ENCODE peak calls at places on chromosomes 4 and X, in eight cellular contexts. J, O, N, I, U, R, G and D are unnamed samples.

GRCh38 chr4:176988226-176988625 is 195.5 kb upstream of the VEGFC start:
- DNase-seq in J (no peak), O (no peak), N (peak), I (peak), U (no peak), R (peak), G (peak), D (peak)

GRCh38 chr4:2248044-2248780 is 6.3 kb upstream of the HAUS3 start:
- DNase-seq in J (no peak), O (no peak), N (no peak), I (no peak), U (peak), R (no peak), G (no peak), D (no peak)

GRCh38 chr4:57043304-57044251 is 64.9 kb downstream of the POLR2B start:
- DNase-seq in J (no peak), O (no peak), N (no peak), I (peak), U (no peak), R (no peak), G (peak), D (no peak)

GRCh38 chr4:139403457-139403856 is 50.5 kb upstream of the RAB33B start:
- DNase-seq in J (no peak), O (peak), N (no peak), I (no peak), U (no peak), R (no peak), G (no peak), D (no peak)

GRCh38 chrX:29890646-29891200 is 324.6 kb upstream of the MAGEB2 start:
- DNase-seq in J (no peak), O (no peak), N (no peak), I (no peak), U (no peak), R (no peak), G (peak), D (no peak)

GRCh38 chrX:32269877-32270276 is 941.5 kb downstream of the DMD start:
- DNase-seq in J (no peak), O (no peak), N (no peak), I (no peak), U (no peak), R (no peak), G (no peak), D (no peak)

GRCh38 chrX:43349363-43349762 is 306.7 kb upstream of the MAOA start:
- DNase-seq in J (peak), O (peak), N (no peak), I (peak), U (no peak), R (peak), G (peak), D (peak)

GRCh38 chr4:183765121-183765990 is 106.3 kb downstream of the TRAPPC11 start:
- DNase-seq in J (no peak), O (peak), N (no peak), I (no peak), U (peak), R (peak), G (no peak), D (no peak)

GRCh38 chr4:153467154-153467896 is 1.2 kb downstream of the TMEM131L start:
- DNase-seq in J (peak), O (peak), N (no peak), I (peak), U (peak), R (peak), G (no peak), D (no peak)

GRCh38 chr4:80011636-80012236 is 61.3 kb downstream of the ANTXR2 start:
- DNase-seq in J (no peak), O (no peak), N (peak), I (peak), U (no peak), R (no peak), G (peak), D (no peak)

GRCh38 chrX:111445485-111445884 is 33.5 kb upstream of the DCX start:
- DNase-seq in J (no peak), O (peak), N (peak), I (peak), U (no peak), R (peak), G (peak), D (no peak)

GRCh38 chrX:31139966-31140365 is 68.1 kb upstream of the FTHL17 start:
- DNase-seq in J (no peak), O (no peak), N (no peak), I (peak), U (no peak), R (no peak), G (no peak), D (no peak)

GRCh38 chrX:34578237-34578636 is 78.8 kb downstream of the TMEM47 start:
- DNase-seq in J (no peak), O (peak), N (no peak), I (peak), U (no peak), R (peak), G (peak), D (no peak)

GRCh38 chr4:89316931-89317366 is 9.3 kb upstream of the GPRIN3 start:
- DNase-seq in J (peak), O (no peak), N (peak), I (no peak), U (no peak), R (no peak), G (peak), D (peak)

GRCh38 chrX:41933546-41933945 is 10.2 kb upstream of the CASK start:
- DNase-seq in J (no peak), O (no peak), N (no peak), I (no peak), U (no peak), R (no peak), G (no peak), D (no peak)

GRCh38 chrX:1395646-1396216 is 3.8 kb upstream of the SLC25A6 start:
- DNase-seq in J (no peak), O (no peak), N (no peak), I (no peak), U (no peak), R (no peak), G (no peak), D (no peak)